ENCODE peak calls at places on chromosomes 7 and 10, in ten cellular contexts. One of them, this sample, is unnamed.
A peak's percentile ranks its signal among the peaks of the same experiment; 100 is the strongest.

GRCh38 chr10:62723375-62723774 is 81.1 kb upstream of the ADO start:
- DNase-seq in GM12865: no peak
- DNase-seq in epithelial cell of esophagus: no peak
- DNase-seq in nephron progenitor cell: no peak
- DNase-seq in fibroblast of lung: no peak
- DNase-seq in AG04450: no peak
- DNase-seq in IMR-90: no peak
- DNase-seq in breast epithelium: no peak
- DNase-seq in GM20000: no peak
- DNase-seq in right atrium auricular region: no peak
- DNase-seq in this sample: no peak

GRCh38 chr10:32964261-32964660 is 6.2 kb upstream of the ITGB1 start:
- DNase-seq in GM12865: no peak
- DNase-seq in epithelial cell of esophagus: no peak
- DNase-seq in nephron progenitor cell: no peak
- DNase-seq in fibroblast of lung: no peak
- DNase-seq in AG04450: no peak
- DNase-seq in IMR-90: no peak
- DNase-seq in breast epithelium: no peak
- DNase-seq in GM20000: no peak
- DNase-seq in right atrium auricular region: no peak
- DNase-seq in this sample: no peak

GRCh38 chr7:127798023-127798422 is 146.0 kb downstream of the SND1 start:
- DNase-seq in GM12865: no peak
- DNase-seq in epithelial cell of esophagus: peak; percentile 27
- DNase-seq in nephron progenitor cell: no peak
- DNase-seq in fibroblast of lung: peak; percentile 48
- DNase-seq in AG04450: no peak
- DNase-seq in IMR-90: no peak
- DNase-seq in breast epithelium: no peak
- DNase-seq in GM20000: no peak
- DNase-seq in right atrium auricular region: no peak
- DNase-seq in this sample: peak; percentile 30

GRCh38 chr10:103083266-103083976 is 109.7 kb downstream of the NT5C2 start:
- DNase-seq in GM12865: no peak
- DNase-seq in epithelial cell of esophagus: no peak
- DNase-seq in nephron progenitor cell: no peak
- DNase-seq in fibroblast of lung: no peak
- DNase-seq in AG04450: no peak
- DNase-seq in IMR-90: no peak
- DNase-seq in breast epithelium: no peak
- DNase-seq in GM20000: no peak
- DNase-seq in right atrium auricular region: no peak
- DNase-seq in this sample: no peak

GRCh38 chr7:94059747-94060146 is 55.6 kb upstream of the BET1 start:
- DNase-seq in GM12865: peak; percentile 68
- DNase-seq in epithelial cell of esophagus: peak; percentile 39
- DNase-seq in nephron progenitor cell: no peak
- DNase-seq in fibroblast of lung: peak; percentile 73
- DNase-seq in AG04450: no peak
- DNase-seq in IMR-90: peak; percentile 70
- DNase-seq in breast epithelium: no peak
- DNase-seq in GM20000: peak; percentile 26
- DNase-seq in right atrium auricular region: no peak
- DNase-seq in this sample: no peak

GRCh38 chr10:79454259-79454658 is 8.8 kb upstream of the ZCCHC24 start:
- DNase-seq in GM12865: no peak
- DNase-seq in epithelial cell of esophagus: peak; percentile 93
- DNase-seq in nephron progenitor cell: no peak
- DNase-seq in fibroblast of lung: peak; percentile 94
- DNase-seq in AG04450: peak; percentile 62
- DNase-seq in IMR-90: peak; percentile 92
- DNase-seq in breast epithelium: no peak
- DNase-seq in GM20000: no peak
- DNase-seq in right atrium auricular region: peak; percentile 75
- DNase-seq in this sample: no peak

GRCh38 chr7:66847879-66848810 is 72.9 kb upstream of the TMEM248 start:
- DNase-seq in GM12865: no peak
- DNase-seq in epithelial cell of esophagus: peak; percentile 92
- DNase-seq in nephron progenitor cell: no peak
- DNase-seq in fibroblast of lung: peak; percentile 78
- DNase-seq in AG04450: peak; percentile 49
- DNase-seq in IMR-90: peak; percentile 91
- DNase-seq in breast epithelium: no peak
- DNase-seq in GM20000: no peak
- DNase-seq in right atrium auricular region: no peak
- DNase-seq in this sample: no peak

GRCh38 chr7:149727541-149728476 is 45.6 kb downstream of the ZNF467 start:
- DNase-seq in GM12865: no peak
- DNase-seq in epithelial cell of esophagus: no peak
- DNase-seq in nephron progenitor cell: no peak
- DNase-seq in fibroblast of lung: no peak
- DNase-seq in AG04450: no peak
- DNase-seq in IMR-90: no peak
- DNase-seq in breast epithelium: no peak
- DNase-seq in GM20000: no peak
- DNase-seq in right atrium auricular region: no peak
- DNase-seq in this sample: no peak

GRCh38 chr10:21733710-21734109 is 199.7 kb downstream of the MLLT10 start:
- DNase-seq in GM12865: no peak
- DNase-seq in epithelial cell of esophagus: no peak
- DNase-seq in nephron progenitor cell: no peak
- DNase-seq in fibroblast of lung: no peak
- DNase-seq in AG04450: no peak
- DNase-seq in IMR-90: no peak
- DNase-seq in breast epithelium: no peak
- DNase-seq in GM20000: no peak
- DNase-seq in right atrium auricular region: no peak
- DNase-seq in this sample: no peak

GRCh38 chr10:47323087-47323486 is 833 bp downstream of the GDF2 start:
- DNase-seq in GM12865: no peak
- DNase-seq in epithelial cell of esophagus: no peak
- DNase-seq in nephron progenitor cell: no peak
- DNase-seq in fibroblast of lung: no peak
- DNase-seq in AG04450: no peak
- DNase-seq in IMR-90: no peak
- DNase-seq in breast epithelium: no peak
- DNase-seq in GM20000: no peak
- DNase-seq in right atrium auricular region: no peak
- DNase-seq in this sample: no peak

GRCh38 chr10:60627778-60628773 is 150.2 kb upstream of the CDK1 start:
- DNase-seq in GM12865: no peak
- DNase-seq in epithelial cell of esophagus: no peak
- DNase-seq in nephron progenitor cell: no peak
- DNase-seq in fibroblast of lung: no peak
- DNase-seq in AG04450: no peak
- DNase-seq in IMR-90: no peak
- DNase-seq in breast epithelium: no peak
- DNase-seq in GM20000: no peak
- DNase-seq in right atrium auricular region: no peak
- DNase-seq in this sample: no peak

GRCh38 chr7:157886261-157886660 is 549.5 kb downstream of the DNAJB6 start:
- DNase-seq in GM12865: no peak
- DNase-seq in epithelial cell of esophagus: no peak
- DNase-seq in nephron progenitor cell: no peak
- DNase-seq in fibroblast of lung: no peak
- DNase-seq in AG04450: no peak
- DNase-seq in IMR-90: no peak
- DNase-seq in breast epithelium: no peak
- DNase-seq in GM20000: no peak
- DNase-seq in right atrium auricular region: no peak
- DNase-seq in this sample: no peak

GRCh38 chr10:78700413-78700812 is 368.4 kb upstream of the ZMIZ1 start:
- DNase-seq in GM12865: no peak
- DNase-seq in epithelial cell of esophagus: peak; percentile 50
- DNase-seq in nephron progenitor cell: no peak
- DNase-seq in fibroblast of lung: no peak
- DNase-seq in AG04450: no peak
- DNase-seq in IMR-90: peak; percentile 38
- DNase-seq in breast epithelium: no peak
- DNase-seq in GM20000: no peak
- DNase-seq in right atrium auricular region: peak; percentile 60
- DNase-seq in this sample: peak; percentile 54

GRCh38 chr10:15585303-15585715 is 134.4 kb downstream of the ITGA8 start:
- DNase-seq in GM12865: peak; percentile 60
- DNase-seq in epithelial cell of esophagus: peak; percentile 16
- DNase-seq in nephron progenitor cell: peak; percentile 62
- DNase-seq in fibroblast of lung: peak; percentile 62
- DNase-seq in AG04450: no peak
- DNase-seq in IMR-90: peak; percentile 19
- DNase-seq in breast epithelium: no peak
- DNase-seq in GM20000: peak; percentile 53
- DNase-seq in right atrium auricular region: peak; percentile 71
- DNase-seq in this sample: no peak

DNA sequence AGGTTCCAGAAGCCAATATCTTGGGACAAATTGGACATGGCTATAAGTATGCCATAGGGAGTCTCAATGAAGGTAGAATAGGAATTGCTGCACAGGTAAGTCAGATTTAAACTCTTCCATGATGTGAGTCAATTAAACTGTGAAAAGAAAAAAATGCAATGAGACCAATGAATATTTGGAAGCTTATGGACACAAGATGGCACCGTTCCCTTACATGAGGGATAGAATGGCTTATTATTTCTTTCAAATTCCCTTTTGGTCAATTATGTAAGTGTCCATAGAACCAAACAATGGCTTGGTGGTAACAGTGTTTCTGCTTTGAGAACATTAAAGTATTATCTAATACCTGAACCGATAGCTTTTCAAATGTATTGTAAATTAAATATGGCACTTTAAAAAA is 35.6 kb downstream of the ACADSB start:
- DNase-seq in GM12865: no peak
- DNase-seq in epithelial cell of esophagus: peak; percentile 25
- DNase-seq in nephron progenitor cell: no peak
- DNase-seq in fibroblast of lung: peak; percentile 18
- DNase-seq in AG04450: no peak
- DNase-seq in IMR-90: peak; percentile 5
- DNase-seq in breast epithelium: no peak
- DNase-seq in GM20000: no peak
- DNase-seq in right atrium auricular region: no peak
- DNase-seq in this sample: no peak
- TF ChIP-seq CTCF in GM12865: no peak
- TF ChIP-seq CTCF in epithelial cell of esophagus: no peak
- TF ChIP-seq CTCF in nephron progenitor cell: peak; percentile 7
- TF ChIP-seq CTCF in fibroblast of lung: peak; percentile 18
- TF ChIP-seq CTCF in AG04450: no peak
- TF ChIP-seq CTCF in IMR-90: peak; percentile 28
- TF ChIP-seq CTCF in breast epithelium: no peak
- TF ChIP-seq CTCF in GM20000: no peak
- TF ChIP-seq CTCF in right atrium auricular region: no peak
- TF ChIP-seq CTCF in this sample: no peak

GRCh38 chr10:5668429-5668828 is 2.0 kb upstream of the ASB13 start:
- DNase-seq in GM12865: no peak
- DNase-seq in epithelial cell of esophagus: no peak
- DNase-seq in nephron progenitor cell: no peak
- DNase-seq in fibroblast of lung: no peak
- DNase-seq in AG04450: no peak
- DNase-seq in IMR-90: no peak
- DNase-seq in breast epithelium: no peak
- DNase-seq in GM20000: no peak
- DNase-seq in right atrium auricular region: no peak
- DNase-seq in this sample: no peak
- TF ChIP-seq CTCF in GM12865: no peak
- TF ChIP-seq CTCF in epithelial cell of esophagus: no peak
- TF ChIP-seq CTCF in nephron progenitor cell: no peak
- TF ChIP-seq CTCF in fibroblast of lung: no peak
- TF ChIP-seq CTCF in AG04450: no peak
- TF ChIP-seq CTCF in IMR-90: no peak
- TF ChIP-seq CTCF in breast epithelium: no peak
- TF ChIP-seq CTCF in GM20000: no peak
- TF ChIP-seq CTCF in right atrium auricular region: no peak
- TF ChIP-seq CTCF in this sample: no peak

GRCh38 chr10:110137142-110137545 is 70.3 kb upstream of the MXI1 start:
- DNase-seq in GM12865: peak; percentile 70
- DNase-seq in epithelial cell of esophagus: peak; percentile 79
- DNase-seq in nephron progenitor cell: no peak
- DNase-seq in fibroblast of lung: peak; percentile 88
- DNase-seq in AG04450: peak; percentile 48
- DNase-seq in IMR-90: peak; percentile 78
- DNase-seq in breast epithelium: no peak
- DNase-seq in GM20000: peak; percentile 47
- DNase-seq in right atrium auricular region: no peak
- DNase-seq in this sample: no peak

GRCh38 chr10:110141185-110141584 is 66.2 kb upstream of the MXI1 start:
- DNase-seq in GM12865: no peak
- DNase-seq in epithelial cell of esophagus: peak; percentile 62
- DNase-seq in nephron progenitor cell: no peak
- DNase-seq in fibroblast of lung: no peak
- DNase-seq in AG04450: no peak
- DNase-seq in IMR-90: peak; percentile 21
- DNase-seq in breast epithelium: no peak
- DNase-seq in GM20000: no peak
- DNase-seq in right atrium auricular region: no peak
- DNase-seq in this sample: no peak

GRCh38 chr10:110141747-110142625 is 65.4 kb upstream of the MXI1 start:
- DNase-seq in GM12865: no peak
- DNase-seq in epithelial cell of esophagus: peak; percentile 29
- DNase-seq in nephron progenitor cell: no peak
- DNase-seq in fibroblast of lung: no peak
- DNase-seq in AG04450: no peak
- DNase-seq in IMR-90: no peak
- DNase-seq in breast epithelium: no peak
- DNase-seq in GM20000: no peak
- DNase-seq in right atrium auricular region: no peak
- DNase-seq in this sample: no peak

GRCh38 chr10:110134917-110135316 is 72.5 kb upstream of the MXI1 start:
- DNase-seq in GM12865: no peak
- DNase-seq in epithelial cell of esophagus: no peak
- DNase-seq in nephron progenitor cell: no peak
- DNase-seq in fibroblast of lung: no peak
- DNase-seq in AG04450: no peak
- DNase-seq in IMR-90: no peak
- DNase-seq in breast epithelium: no peak
- DNase-seq in GM20000: no peak
- DNase-seq in right atrium auricular region: no peak
- DNase-seq in this sample: no peak

GRCh38 chr10:110138197-110138812 is 69.1 kb upstream of the MXI1 start:
- DNase-seq in GM12865: peak; percentile 71
- DNase-seq in epithelial cell of esophagus: peak; percentile 70
- DNase-seq in nephron progenitor cell: no peak
- DNase-seq in fibroblast of lung: peak; percentile 81
- DNase-seq in AG04450: peak; percentile 26
- DNase-seq in IMR-90: peak; percentile 66
- DNase-seq in breast epithelium: no peak
- DNase-seq in GM20000: peak; percentile 59
- DNase-seq in right atrium auricular region: no peak
- DNase-seq in this sample: no peak
- TF ChIP-seq CTCF in GM12865: peak; percentile 58
- TF ChIP-seq CTCF in epithelial cell of esophagus: peak; percentile 64
- TF ChIP-seq CTCF in nephron progenitor cell: peak; percentile 68
- TF ChIP-seq CTCF in fibroblast of lung: peak; percentile 65
- TF ChIP-seq CTCF in AG04450: peak; percentile 68
- TF ChIP-seq CTCF in IMR-90: peak; percentile 66
- TF ChIP-seq CTCF in breast epithelium: peak; percentile 44
- TF ChIP-seq CTCF in GM20000: peak; percentile 36
- TF ChIP-seq CTCF in right atrium auricular region: peak; percentile 81
- TF ChIP-seq CTCF in this sample: peak; percentile 62

DNA sequence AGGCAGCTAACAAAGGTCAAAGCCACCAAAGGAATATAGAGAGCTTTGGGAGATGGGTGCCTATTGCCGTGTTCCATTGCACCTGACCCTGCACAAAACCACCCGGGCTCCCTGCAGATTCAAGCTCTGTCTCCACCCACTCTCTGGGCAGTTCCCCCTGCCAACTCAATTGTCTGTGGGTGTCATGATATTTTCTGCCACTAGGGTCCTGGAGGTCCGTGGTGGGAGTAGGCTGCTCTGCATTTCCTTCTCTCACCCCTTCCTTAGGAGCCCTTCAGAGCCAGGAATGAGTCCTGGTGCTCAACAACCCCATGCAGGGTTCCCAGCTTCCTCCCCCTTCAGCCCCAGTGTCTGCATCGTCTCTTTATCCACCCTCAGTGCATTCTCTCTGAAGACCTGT is 34.1 kb downstream of the PNLIPRP2 start:
- DNase-seq in GM12865: peak; percentile 7
- DNase-seq in epithelial cell of esophagus: no peak
- DNase-seq in nephron progenitor cell: no peak
- DNase-seq in fibroblast of lung: no peak
- DNase-seq in AG04450: no peak
- DNase-seq in IMR-90: no peak
- DNase-seq in breast epithelium: no peak
- DNase-seq in GM20000: no peak
- DNase-seq in right atrium auricular region: no peak
- DNase-seq in this sample: no peak
- TF ChIP-seq CTCF in GM12865: peak; percentile 27
- TF ChIP-seq CTCF in epithelial cell of esophagus: peak; percentile 11
- TF ChIP-seq CTCF in nephron progenitor cell: peak; percentile 35
- TF ChIP-seq CTCF in fibroblast of lung: no peak
- TF ChIP-seq CTCF in AG04450: peak; percentile 38
- TF ChIP-seq CTCF in IMR-90: no peak
- TF ChIP-seq CTCF in breast epithelium: no peak
- TF ChIP-seq CTCF in GM20000: no peak
- TF ChIP-seq CTCF in right atrium auricular region: peak; percentile 22
- TF ChIP-seq CTCF in this sample: peak; percentile 85

This sample was measured in mesothelial cell of epicardium.